ENCODE peak calls at places on chromosomes 7 and 10, in ten cellular contexts. K is transverse colon, X is esophagus squamous epithelium, V is IMR-90, P is ovary, M is adrenal gland, Y is tibial nerve, H is stomach, L is HCT116, J is vagina. R is an unnamed sample.
A peak's percentile ranks its signal among the peaks of the same experiment; 100 is the strongest.

GRCh38 chr7:19368540-19368939 is 223.3 kb upstream of the FERD3L start:
- DNase-seq in V (no peak), J (no peak), P (no peak), X (no peak), M (no peak), L (no peak), Y (no peak), H (no peak), K (no peak), R (no peak)

GRCh38 chr10:61633665-61634064 is 29.1 kb upstream of the CABCOCO1 start:
- DNase-seq in H (no peak), Y (no peak), M (no peak), K (no peak), V (peak; percentile 68), L (no peak), J (no peak), X (no peak), P (no peak), R (no peak)

GRCh38 chr7:116672596-116673503 is 854 bp downstream of the MET start:
- DNase-seq in X (no peak), L (no peak), V (peak; percentile 50), K (peak; percentile 26), J (no peak), H (peak; percentile 34), Y (no peak), M (no peak), P (peak; percentile 17), R (peak; percentile 13)

GRCh38 chr10:21334891-21335696 is 190.4 kb downstream of the SKIDA1 start:
- DNase-seq in H (no peak), L (no peak), J (no peak), Y (no peak), M (peak; percentile 88), X (no peak), V (peak; percentile 90), K (no peak), P (peak; percentile 50), R (no peak)

GRCh38 chr10:77669892-77670291 is 32.3 kb upstream of the KCNMA1 start:
- DNase-seq in H (no peak), M (no peak), P (no peak), K (no peak), X (no peak), V (peak; percentile 27), Y (no peak), L (no peak), J (no peak), R (no peak)

GRCh38 chr7:1566687-1567081 is 3.1 kb downstream of the PSMG3 start:
- DNase-seq in J (no peak), H (peak; percentile 47), P (no peak), Y (no peak), L (no peak), V (no peak), X (no peak), K (peak; percentile 54), M (no peak), R (no peak)

GRCh38 chr10:6002809-6003500 is 25.6 kb upstream of the IL15RA start:
- DNase-seq in M (no peak), L (no peak), Y (no peak), P (no peak), J (no peak), H (no peak), V (no peak), K (no peak), X (no peak), R (no peak)

GRCh38 chr10:111077715-111078504 is 1.1 kb downstream of the ADRA2A start:
- DNase-seq in Y (no peak), L (no peak), X (no peak), V (no peak), P (peak; percentile 65), J (no peak), H (no peak), M (no peak), K (peak; percentile 29), R (peak; percentile 23)

GRCh38 chr10:35194906-35195305 is 68.3 kb downstream of the CREM start:
- DNase-seq in Y (no peak), X (no peak), V (peak; percentile 91), L (peak; percentile 18), H (no peak), P (no peak), M (no peak), J (no peak), K (no peak), R (no peak)

GRCh38 chr7:122846591-122846990 is 39.7 kb downstream of the CADPS2 start:
- DNase-seq in P (no peak), L (no peak), M (no peak), K (no peak), J (no peak), V (no peak), Y (no peak), H (no peak), X (no peak), R (no peak)

GRCh38 chr10:132834891-132835847 is 49.2 kb upstream of the NKX6-2 start:
- DNase-seq in K (no peak), L (no peak), Y (no peak), P (no peak), H (no peak), X (no peak), V (no peak), J (peak; percentile 93), M (no peak), R (no peak)

GRCh38 chr7:41889040-41889439 is 186.2 kb upstream of the INHBA start:
- DNase-seq in L (no peak), P (no peak), K (no peak), V (no peak), X (no peak), J (no peak), Y (no peak), H (no peak), M (no peak), R (no peak)

GRCh38 chr10:132137111-132138072 is 49.4 kb upstream of the DPYSL4 start:
- DNase-seq in Y (no peak), L (no peak), J (no peak), H (no peak), X (no peak), M (peak; percentile 7), P (no peak), K (no peak), V (no peak), R (no peak)

GRCh38 chr10:46239247-46239646 is 47.5 kb upstream of the ANTXRL start:
- DNase-seq in V (no peak), X (no peak), L (no peak), M (no peak), Y (no peak), P (no peak), H (no peak), J (no peak), K (no peak), R (no peak)

GRCh38 chr7:70113543-70113942 is 515.3 kb downstream of the AUTS2 start:
- DNase-seq in K (no peak), M (no peak), L (no peak), Y (no peak), H (no peak), V (no peak), X (no peak), J (no peak), P (no peak), R (no peak)

GRCh38 chr10:117186832-117187615 is 10.3 kb upstream of the KCNK18 start:
- DNase-seq in L (peak; percentile 80), H (no peak), V (peak; percentile 7), P (no peak), M (no peak), J (no peak), Y (no peak), K (no peak), X (no peak), R (no peak)

GRCh38 chr10:99678921-99679320 is 19.6 kb downstream of the ENTPD7 start:
- DNase-seq in Y (no peak), L (no peak), V (no peak), H (no peak), P (no peak), K (no peak), X (no peak), J (no peak), M (no peak), R (no peak)

GRCh38 chr10:125992244-125992643 is 95.9 kb downstream of the FANK1 start:
- DNase-seq in P (no peak), H (no peak), M (no peak), K (no peak), L (no peak), Y (no peak), V (no peak), J (no peak), X (no peak), R (no peak)
- H3K4me1 ChIP-seq in P (peaks cover 4% of the 10 kb centered on the region), H (no peaks in the 10 kb centered on the region), M (no peaks in the 10 kb centered on the region), K (no peaks in the 10 kb centered on the region), L (no peaks in the 10 kb centered on the region), Y (no peaks in the 10 kb centered on the region), V (no peaks in the 10 kb centered on the region), J (no peaks in the 10 kb centered on the region), X (no peaks in the 10 kb centered on the region), R (no peaks in the 10 kb centered on the region)

GRCh38 chr10:1532636-1533035 is 204.7 kb downstream of the ADARB2 start:
- DNase-seq in K (no peak), H (no peak), V (no peak), J (no peak), M (no peak), X (no peak), P (no peak), L (no peak), Y (no peak), R (no peak)

GRCh38 chr10:1535337-1535957 is 201.9 kb downstream of the ADARB2 start:
- DNase-seq in X (no peak), H (no peak), J (no peak), M (no peak), Y (no peak), V (no peak), P (no peak), L (no peak), K (peak; percentile 4), R (no peak)

GRCh38 chr10:1531883-1532597 is 205.3 kb downstream of the ADARB2 start:
- DNase-seq in J (no peak), P (no peak), H (no peak), L (no peak), K (no peak), M (no peak), Y (no peak), V (no peak), X (no peak), R (no peak)

GRCh38 chr10:1536341-1536740 is 201.0 kb downstream of the ADARB2 start:
- DNase-seq in M (no peak), V (no peak), X (no peak), J (no peak), H (no peak), P (no peak), L (no peak), K (peak; percentile 1), Y (no peak), R (no peak)

GRCh38 chr10:1534820-1535219 is 202.5 kb downstream of the ADARB2 start:
- DNase-seq in J (no peak), H (no peak), K (no peak), L (no peak), X (no peak), Y (no peak), V (no peak), P (no peak), M (no peak), R (no peak)
- H3K9me3 ChIP-seq in J (no peaks in the 10 kb centered on the region), H (no peaks in the 10 kb centered on the region), K (no peaks in the 10 kb centered on the region), L (no peaks in the 10 kb centered on the region), X (no peaks in the 10 kb centered on the region), Y (no peaks in the 10 kb centered on the region), V (peaks cover 52% of the 10 kb centered on the region), P (no peaks in the 10 kb centered on the region), M (no peaks in the 10 kb centered on the region), R (no peaks in the 10 kb centered on the region)

GRCh38 chr10:96586419-96587254 is at the start of gene TM9SF3:
- DNase-seq in X (peak; percentile 70), H (peak; percentile 95), P (peak; percentile 91), L (peak; percentile 49), J (no peak), V (peak; percentile 83), Y (peak; percentile 87), M (peak; percentile 95), K (peak; percentile 95), R (peak; percentile 94)
- TF ChIP-seq POLR2A in X (no peak), H (no peak), P (peak; percentile 92), L (peak; percentile 93), J (no peak), V (peak; percentile 91), Y (peak; percentile 97), M (peak; percentile 91), K (peak; percentile 37), R (peak; percentile 40)

GRCh38 chr10:63713191-63714144 is 192.3 kb downstream of the REEP3 start:
- DNase-seq in Y (peak; percentile 35), H (peak; percentile 78), X (no peak), V (peak; percentile 59), P (peak; percentile 86), M (peak; percentile 81), K (peak; percentile 79), J (no peak), L (no peak), R (peak; percentile 84)
- H3K4me1 ChIP-seq in Y (peaks cover 30% of the 10 kb centered on the region), H (peaks cover 37% of the 10 kb centered on the region), X (peaks cover 21% of the 10 kb centered on the region), V (peaks cover 15% of the 10 kb centered on the region), P (peaks cover 11% of the 10 kb centered on the region), M (peaks cover 33% of the 10 kb centered on the region), K (peaks cover 39% of the 10 kb centered on the region), J (peaks cover 44% of the 10 kb centered on the region), L (peaks cover 75% of the 10 kb centered on the region), R (peaks cover 40% of the 10 kb centered on the region)